ENCODE peak calls at places on chromosomes 11 and 22, in ten cellular contexts. G is RWPE1; O is upper lobe of right lung; T is astrocyte of the spinal cord; F is CD4-positive, alpha-beta T cell; I is coronary artery; X is psoas muscle; N is fibroblast of pulmonary artery; H is cardiac muscle cell; B is right lobe of liver. Z is an unnamed sample.

GRCh38 chr11:19967796-19968195 is 192.5 kb downstream of the DBX1 start:
- DNase-seq in O (no peak), T (no peak), G (no peak), H (no peak), N (no peak), F (no peak), I (no peak), X (no peak), B (no peak), Z (no peak)

GRCh38 chr11:85685820-85686459 is at the start of gene CCDC89:
- DNase-seq in F (no peak), H (peak), O (peak), T (peak), X (peak), I (peak), N (peak), G (no peak), B (peak), Z (peak)

GRCh38 chr11:11044137-11044855 is 186.4 kb upstream of the ZBED5 start:
- DNase-seq in H (no peak), T (no peak), X (no peak), G (no peak), N (peak), I (no peak), O (no peak), F (no peak), B (no peak), Z (no peak)

GRCh38 chr11:72860010-72860409 is 45.8 kb downstream of the ATG16L2 start:
- DNase-seq in X (no peak), B (no peak), T (no peak), N (no peak), H (no peak), G (no peak), I (no peak), F (no peak), O (no peak), Z (no peak)

GRCh38 chr11:132685174-132685611 is 847.1 kb downstream of the OPCML start:
- DNase-seq in B (no peak), G (no peak), N (peak), H (no peak), F (no peak), T (peak), I (no peak), O (no peak), X (no peak), Z (no peak)

GRCh38 chr11:95296165-95296564 is 65.2 kb upstream of the SESN3 start:
- DNase-seq in B (no peak), F (no peak), I (no peak), X (no peak), O (no peak), T (peak), N (no peak), H (peak), G (no peak), Z (no peak)

GRCh38 chr11:16809901-16810668 is 71.6 kb downstream of the C11orf58 start:
- DNase-seq in T (peak), F (no peak), I (no peak), H (no peak), N (peak), O (no peak), G (peak), X (peak), B (peak), Z (peak)

GRCh38 chr11:65056999-65057398 is 1.4 kb downstream of the NAALADL1 start:
- DNase-seq in T (no peak), F (no peak), X (no peak), G (no peak), O (no peak), I (no peak), B (no peak), N (no peak), H (no peak), Z (no peak)

GRCh38 chr22:39351689-39352214 is 2.0 kb downstream of the SYNGR1 start:
- DNase-seq in H (peak), B (no peak), F (no peak), X (no peak), T (peak), N (no peak), I (no peak), O (no peak), G (no peak), Z (no peak)

GRCh38 chr22:38758276-38758945 is 2.6 kb upstream of the SUN2 start:
- DNase-seq in X (no peak), F (peak), O (no peak), B (no peak), T (no peak), I (no peak), G (no peak), H (no peak), N (no peak), Z (no peak)

GRCh38 chr22:48396091-48396784 is 1431.4 kb downstream of the BRD1 start:
- DNase-seq in F (no peak), B (no peak), N (no peak), I (no peak), G (no peak), X (no peak), T (no peak), O (no peak), H (no peak), Z (no peak)

DNA sequence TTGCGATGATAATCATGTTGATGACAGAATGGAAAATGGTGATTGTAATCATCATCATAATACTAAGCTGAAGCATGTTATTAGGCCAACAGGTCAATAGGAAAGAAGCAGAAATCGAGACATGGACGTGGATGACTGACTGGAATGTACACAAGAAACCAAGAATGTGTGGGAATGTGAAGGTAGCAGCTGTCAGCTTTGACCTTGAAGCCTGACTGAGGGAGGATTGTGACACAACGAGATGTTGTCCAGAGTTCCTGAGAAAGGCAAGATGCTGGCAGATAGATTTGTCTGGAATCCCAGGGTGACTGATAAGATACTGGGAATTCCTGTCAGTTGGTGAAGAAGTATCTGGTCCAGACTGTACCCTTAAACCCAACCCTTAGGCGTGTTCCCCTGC is 108.5 kb downstream of the SYN3 start:
- DNase-seq in B (no peak), F (no peak), G (no peak), H (peak), T (no peak), N (peak), O (no peak), X (no peak), I (no peak), Z (no peak)
- TF ChIP-seq CTCF in B (no peak), F (no peak), G (no peak), H (no peak), T (no peak), N (no peak), O (no peak), X (no peak), I (no peak), Z (no peak)

DNA sequence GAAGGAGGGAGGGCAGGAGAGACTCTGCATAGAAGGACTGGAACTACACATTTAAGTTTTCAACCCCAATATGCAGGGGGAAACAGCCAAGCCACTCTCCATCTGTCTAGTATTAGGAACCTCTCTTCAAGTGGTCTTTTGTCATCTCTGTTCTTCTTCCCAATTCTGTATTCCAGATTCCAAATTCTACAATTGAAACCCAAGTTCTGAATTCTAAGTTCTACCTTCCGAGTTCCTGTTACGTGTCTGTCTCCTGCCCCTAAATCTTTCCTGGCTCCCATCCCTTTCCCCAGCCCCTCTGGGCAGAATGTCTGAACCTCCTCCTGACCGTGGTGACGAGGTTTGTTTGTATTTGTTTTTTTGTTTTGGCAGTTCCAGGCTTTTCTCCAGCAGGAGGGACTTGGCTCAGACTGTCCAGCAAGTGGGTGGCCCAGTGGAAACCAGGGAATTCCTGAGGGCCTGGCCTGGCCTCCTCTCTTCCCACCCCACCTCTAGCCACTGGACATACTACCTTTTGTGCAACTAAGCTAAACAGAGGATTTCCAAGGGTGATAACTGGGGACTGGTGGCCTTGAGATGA is 1.6 kb upstream of the THOC5 start:
- DNase-seq in O (no peak), G (no peak), H (no peak), I (no peak), N (peak), B (peak), F (no peak), T (no peak), X (no peak), Z (no peak)
- TF ChIP-seq CTCF in O (no peak), G (no peak), H (no peak), I (no peak), N (no peak), B (no peak), F (no peak), T (no peak), X (no peak), Z (no peak)

GRCh38 chr11:69166186-69167115 is 10.7 kb downstream of the SMIM38 start:
- DNase-seq in B (no peak), O (no peak), N (peak), F (no peak), X (no peak), G (peak), T (peak), H (peak), I (no peak), Z (peak)
- TF ChIP-seq CTCF in B (no peak), O (peak), N (peak), F (no peak), X (peak), G (no peak), T (peak), H (peak), I (peak), Z (peak)

GRCh38 chr11:88489030-88489429 is 151.5 kb upstream of the CTSC start:
- DNase-seq in G (peak), I (no peak), X (no peak), O (no peak), F (no peak), H (no peak), B (no peak), N (no peak), T (peak), Z (no peak)

GRCh38 chr11:88491674-88492073 is 154.1 kb upstream of the CTSC start:
- DNase-seq in G (no peak), H (no peak), O (no peak), N (no peak), F (no peak), B (no peak), T (no peak), X (no peak), I (no peak), Z (no peak)

DNA sequence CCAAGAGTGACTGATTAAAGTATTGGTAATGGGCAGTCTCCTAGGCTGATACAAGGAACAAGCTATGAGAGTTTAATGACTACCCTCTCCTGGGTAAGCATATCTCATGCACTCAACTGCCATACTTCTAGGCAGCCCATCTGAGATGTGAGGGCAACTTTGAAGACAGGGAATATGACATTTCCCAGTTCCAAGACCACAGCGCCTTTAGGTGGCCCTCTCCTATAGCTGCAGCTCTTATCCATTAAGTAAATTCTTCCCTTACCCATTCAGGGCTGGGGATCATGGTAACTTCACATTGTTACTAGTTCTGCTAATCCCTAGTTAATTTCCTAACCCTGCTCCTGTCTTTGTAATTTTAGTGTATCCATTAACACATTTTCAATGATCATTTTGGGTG is 157.3 kb upstream of the CTSC start:
- DNase-seq in O (no peak), I (no peak), F (no peak), X (no peak), H (peak), N (no peak), T (no peak), B (no peak), G (no peak), Z (no peak)
- TF ChIP-seq CTCF in O (no peak), I (no peak), F (no peak), X (no peak), H (peak), N (no peak), T (no peak), B (no peak), G (no peak), Z (no peak)

GRCh38 chr22:21985214-21985613 is 2.6 kb upstream of the TOP3B start:
- DNase-seq in I (no peak), F (no peak), H (no peak), G (no peak), N (no peak), B (no peak), O (no peak), X (no peak), T (no peak), Z (no peak)

GRCh38 chr22:21981874-21982273 is 713 bp downstream of the TOP3B start:
- DNase-seq in N (no peak), H (no peak), G (no peak), F (no peak), B (no peak), I (no peak), X (no peak), T (no peak), O (no peak), Z (no peak)

GRCh38 chr22:21982338-21982965 is at the start of gene TOP3B:
- DNase-seq in I (no peak), X (peak), T (peak), O (peak), H (peak), G (peak), F (peak), B (peak), N (peak), Z (peak)

GRCh38 chr22:21980547-21980946 is 2.0 kb downstream of the TOP3B start:
- DNase-seq in B (no peak), N (no peak), H (no peak), X (no peak), O (peak), G (no peak), I (no peak), T (no peak), F (no peak), Z (no peak)

GRCh38 chr22:21984793-21985192 is 2.2 kb upstream of the TOP3B start:
- DNase-seq in F (no peak), O (no peak), X (no peak), B (no peak), N (peak), G (no peak), H (peak), I (no peak), T (no peak), Z (no peak)
- TF ChIP-seq CTCF in F (no peak), O (peak), X (no peak), B (no peak), N (peak), G (no peak), H (peak), I (no peak), T (peak), Z (no peak)

DNA sequence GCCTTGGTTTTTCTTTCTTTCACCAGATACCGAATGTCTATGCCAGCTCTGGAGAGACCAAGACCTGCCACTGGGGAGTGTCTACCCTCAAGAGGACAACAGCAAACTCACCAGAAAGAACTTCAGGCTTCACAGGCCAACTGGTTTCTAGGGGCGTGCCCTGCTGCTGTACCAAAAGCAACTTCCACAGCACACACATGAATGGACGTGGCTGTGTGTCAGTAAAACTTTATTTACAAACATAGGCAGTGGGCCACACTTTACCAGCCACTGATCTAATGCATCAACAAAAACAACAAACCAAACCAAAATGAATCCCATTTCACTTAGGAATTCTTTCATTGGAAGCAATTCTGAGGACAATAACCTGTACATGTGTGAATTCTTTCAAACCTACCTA is 16.7 kb downstream of the DEAF1 start:
- DNase-seq in N (no peak), F (no peak), I (no peak), G (no peak), B (no peak), X (no peak), T (no peak), H (no peak), O (no peak), Z (no peak)
- TF ChIP-seq CTCF in N (no peak), F (no peak), I (no peak), G (no peak), B (no peak), X (no peak), T (no peak), H (no peak), O (no peak), Z (no peak)

GRCh38 chr22:30436196-30436595 is 10.6 kb downstream of the MTFP1 start:
- DNase-seq in T (no peak), I (no peak), H (no peak), O (no peak), F (peak), B (no peak), N (no peak), X (no peak), G (no peak), Z (no peak)

GRCh38 chr22:30433773-30434172 is 8.2 kb downstream of the MTFP1 start:
- DNase-seq in T (no peak), H (no peak), O (no peak), X (no peak), N (no peak), G (no peak), I (no peak), F (no peak), B (no peak), Z (no peak)

GRCh38 chr22:30433227-30433626 is 7.7 kb downstream of the MTFP1 start:
- DNase-seq in B (no peak), I (no peak), F (no peak), T (no peak), O (no peak), N (no peak), H (no peak), X (no peak), G (no peak), Z (no peak)

GRCh38 chr22:30434775-30435315 is 9.3 kb downstream of the MTFP1 start:
- DNase-seq in F (no peak), H (no peak), B (no peak), O (no peak), T (no peak), G (no peak), N (no peak), X (no peak), I (no peak), Z (no peak)

GRCh38 chr22:30435674-30436126 is 10.1 kb downstream of the MTFP1 start:
- DNase-seq in O (no peak), N (no peak), F (peak), I (no peak), G (no peak), H (no peak), X (no peak), T (no peak), B (peak), Z (no peak)
- TF ChIP-seq CTCF in O (no peak), N (no peak), F (peak), I (no peak), G (no peak), H (no peak), X (no peak), T (no peak), B (no peak), Z (peak)

GRCh38 chr11:14259186-14259784 is 99.7 kb downstream of the RRAS2 start:
- DNase-seq in T (no peak), H (no peak), F (no peak), G (no peak), B (no peak), I (no peak), N (no peak), O (no peak), X (no peak), Z (no peak)
- TF ChIP-seq CTCF in T (no peak), H (no peak), F (no peak), G (no peak), B (no peak), I (no peak), N (no peak), O (no peak), X (no peak), Z (no peak)

GRCh38 chr11:115357066-115357465 is 147.1 kb downstream of the CADM1 start:
- DNase-seq in G (no peak), T (no peak), N (no peak), I (no peak), O (no peak), X (no peak), B (no peak), F (no peak), H (no peak), Z (no peak)

GRCh38 chr11:115362997-115363396 is 141.2 kb downstream of the CADM1 start:
- DNase-seq in O (no peak), G (no peak), X (no peak), H (no peak), I (no peak), N (no peak), B (no peak), T (no peak), F (no peak), Z (peak)

GRCh38 chr11:115361025-115361424 is 143.2 kb downstream of the CADM1 start:
- DNase-seq in X (no peak), N (no peak), T (no peak), G (no peak), B (no peak), F (no peak), H (no peak), O (no peak), I (no peak), Z (no peak)

GRCh38 chr11:115363426-115363825 is 140.8 kb downstream of the CADM1 start:
- DNase-seq in I (no peak), H (no peak), G (no peak), O (no peak), B (no peak), T (no peak), N (no peak), F (no peak), X (no peak), Z (no peak)

GRCh38 chr11:115360186-115360824 is 143.9 kb downstream of the CADM1 start:
- DNase-seq in N (no peak), T (no peak), O (no peak), B (no peak), H (no peak), F (no peak), G (no peak), X (no peak), I (no peak), Z (no peak)
- TF ChIP-seq CTCF in N (no peak), T (peak), O (no peak), B (no peak), H (no peak), F (no peak), G (no peak), X (no peak), I (no peak), Z (no peak)

GRCh38 chr11:70483077-70483861 is 84.9 kb downstream of the CTTN start:
- DNase-seq in H (peak), F (no peak), X (no peak), N (peak), G (peak), O (peak), T (peak), I (no peak), B (no peak), Z (peak)
- TF ChIP-seq CTCF in H (peak), F (no peak), X (peak), N (peak), G (no peak), O (peak), T (peak), I (no peak), B (peak), Z (peak)